ENCODE peak calls at places on chromosomes 2 and 18, in nine cellular contexts. Y, O, W, P, N, M, E, D and C are unnamed samples.

GRCh38 chr18:77369644-77370043 is 120.0 kb downstream of the GALR1 start:
- DNase-seq in W (no peak), N (no peak), D (no peak), O (no peak), M (peak; percentile 42), E (no peak), Y (no peak), P (no peak), C (no peak)

GRCh38 chr2:226782092-226782713 is 17.4 kb downstream of the IRS1 start:
- DNase-seq in M (no peak), E (no peak), N (peak; percentile 49), Y (no peak), O (no peak), P (no peak), D (no peak), W (no peak), C (no peak)

GRCh38 chr2:233840520-233840919 is 13.8 kb downstream of the HJURP start:
- DNase-seq in O (no peak), N (no peak), Y (no peak), W (no peak), M (no peak), P (peak; percentile 25), D (no peak), E (peak; percentile 15), C (no peak)

GRCh38 chr18:57455576-57456129 is 20.5 kb downstream of the ONECUT2 start:
- DNase-seq in E (no peak), W (no peak), Y (no peak), D (no peak), O (no peak), N (no peak), P (no peak), M (no peak), C (peak; percentile 68)

GRCh38 chr2:8407332-8407731 is 274.5 kb upstream of the ID2 start:
- DNase-seq in W (no peak), E (no peak), M (no peak), O (no peak), P (no peak), N (no peak), D (no peak), Y (no peak), C (no peak)

GRCh38 chr2:100178085-100178788 is 35.8 kb upstream of the AFF3 start:
- DNase-seq in O (peak; percentile 71), D (peak; percentile 69), M (peak; percentile 97), E (peak; percentile 51), P (no peak), W (no peak), N (no peak), Y (no peak), C (peak; percentile 77)

GRCh38 chr18:39441648-39442047 is 1876.0 kb upstream of the CELF4 start:
- DNase-seq in Y (no peak), P (no peak), M (no peak), D (no peak), W (no peak), N (no peak), E (no peak), O (no peak), C (no peak)

GRCh38 chr2:234137400-234138014 is 87.0 kb downstream of the SPP2 start:
- DNase-seq in W (no peak), E (no peak), M (no peak), N (peak; percentile 33), Y (no peak), O (no peak), D (peak; percentile 1), P (no peak), C (no peak)

GRCh38 chr2:9618410-9618809 is 12.4 kb downstream of the YWHAQ start:
- DNase-seq in M (no peak), E (no peak), N (no peak), D (no peak), O (no peak), P (no peak), W (no peak), Y (no peak), C (no peak)

GRCh38 chr18:48408727-48409590 is at the start of gene ZBTB7C:
- DNase-seq in M (peak; percentile 65), N (no peak), O (peak; percentile 83), P (peak; percentile 78), D (no peak), W (no peak), Y (peak; percentile 28), E (peak; percentile 60), C (no peak)

GRCh38 chr18:9210996-9211395 is 74.4 kb downstream of the ANKRD12 start:
- DNase-seq in Y (no peak), W (no peak), E (no peak), N (no peak), D (no peak), P (no peak), O (no peak), M (no peak), C (no peak)

GRCh38 chr2:172270278-172271079 is 156.9 kb upstream of the ITGA6 start:
- DNase-seq in M (peak; percentile 49), N (peak; percentile 32), P (no peak), O (no peak), E (peak; percentile 82), W (no peak), D (no peak), Y (peak; percentile 60), C (no peak)

GRCh38 chr18:32040936-32041335 is 22.3 kb downstream of the RNF125 start:
- DNase-seq in P (no peak), N (no peak), M (no peak), O (no peak), Y (peak; percentile 32), W (no peak), D (no peak), E (no peak), C (no peak)

GRCh38 chr2:148519013-148519412 is 125.5 kb upstream of the EPC2 start:
- DNase-seq in N (no peak), O (no peak), E (no peak), Y (no peak), M (peak; percentile 54), W (no peak), D (no peak), P (no peak), C (no peak)

GRCh38 chr2:9945596-9945995 is 5.9 kb upstream of the GRHL1 start:
- DNase-seq in O (no peak), M (no peak), W (no peak), Y (no peak), D (no peak), E (no peak), P (no peak), N (no peak), C (peak; percentile 83)

GRCh38 chr18:28692337-28692736 is 515.4 kb upstream of the CDH2 start:
- DNase-seq in O (no peak), P (no peak), E (no peak), M (no peak), Y (no peak), W (no peak), N (no peak), D (no peak), C (no peak)

GRCh38 chr18:34710430-34711386 is 610 bp downstream of the DTNA start:
- DNase-seq in P (no peak), W (no peak), E (no peak), Y (no peak), M (no peak), O (peak; percentile 20), D (no peak), N (no peak), C (no peak)

DNA sequence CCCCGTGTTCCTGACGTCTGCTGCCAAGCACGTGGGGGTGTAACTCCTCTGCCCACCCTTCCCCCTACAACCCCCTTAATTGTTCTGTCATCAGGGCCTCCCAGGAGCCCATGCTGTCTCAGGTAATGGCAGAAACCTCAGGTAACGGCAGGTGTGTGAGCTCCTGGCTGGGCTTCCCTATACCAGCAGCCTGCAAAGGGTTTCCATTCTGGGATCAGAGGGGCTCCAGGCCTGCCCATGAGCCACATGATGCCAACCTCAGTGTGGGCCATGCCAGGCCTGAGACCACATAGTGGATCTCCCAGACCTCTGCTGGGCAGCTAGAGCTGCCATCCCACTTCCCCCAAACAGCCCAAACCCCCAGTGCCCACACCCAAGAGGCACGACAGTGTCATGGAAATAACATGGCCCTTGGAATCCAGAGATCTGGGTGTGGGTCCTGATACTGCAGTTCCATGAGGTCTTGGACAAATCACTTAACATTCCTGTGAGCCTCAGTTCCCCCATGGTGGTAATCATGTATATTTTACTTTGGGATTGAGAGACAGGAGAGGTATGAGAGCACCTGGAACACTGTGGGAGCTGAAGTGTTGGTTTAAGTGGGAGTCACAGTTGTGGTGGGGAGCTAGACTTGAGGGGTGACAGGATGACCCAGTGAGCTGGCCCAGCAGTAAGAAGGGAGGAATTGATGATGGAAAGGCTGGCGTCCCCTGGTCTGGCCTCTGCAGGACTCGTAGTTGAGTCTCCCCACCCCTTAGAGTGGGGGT is 59.6 kb downstream of the ATOH8 start:
- DNase-seq in W (no peak), D (no peak), M (no peak), E (no peak), P (no peak), O (no peak), Y (no peak), N (no peak), C (peak; percentile 72)
- TF ChIP-seq POLR2AphosphoS5 in W (no peak), D (no peak), M (no peak), E (no peak), P (no peak), O (no peak), Y (no peak), N (no peak), C (no peak)

DNA sequence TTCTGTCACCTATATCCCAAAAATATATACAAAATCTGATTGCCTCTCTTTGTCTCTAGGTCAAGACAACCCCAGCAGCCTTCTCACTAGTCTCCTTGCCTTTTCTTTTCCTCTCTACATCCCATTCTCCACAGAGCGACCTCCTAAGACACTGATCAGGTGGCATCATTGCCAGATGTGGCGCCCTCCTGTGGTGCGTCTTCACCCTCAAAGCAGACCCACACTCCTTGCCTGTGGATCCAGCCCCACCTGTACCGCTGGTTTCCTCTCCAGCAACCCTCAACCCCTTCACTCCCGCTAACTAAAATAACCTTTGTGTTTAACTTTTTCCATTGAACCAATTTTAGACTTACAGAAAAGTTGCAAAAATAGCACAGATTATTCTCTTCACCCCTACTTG is 273.3 kb downstream of the GLI2 start:
- DNase-seq in P (no peak), W (no peak), M (peak; percentile 78), O (no peak), Y (no peak), E (no peak), N (no peak), D (no peak), C (no peak)
- TF ChIP-seq CTCF in P (no peak), W (no peak), M (peak; percentile 91), O (peak; percentile 46), Y (no peak), E (no peak), N (no peak), D (peak; percentile 84), C (no peak)

GRCh38 chr2:3652896-3653625 is 4.9 kb upstream of the ALLC start:
- DNase-seq in N (no peak), D (no peak), W (no peak), E (no peak), M (no peak), Y (no peak), P (peak; percentile 73), O (no peak), C (no peak)
- H3K4me1 ChIP-seq in N (no peaks in the 10 kb centered on the region), D (peaks cover 12% of the 10 kb centered on the region), W (no peaks in the 10 kb centered on the region), E (peaks cover 8% of the 10 kb centered on the region), M (no peaks in the 10 kb centered on the region), Y (peaks cover 3% of the 10 kb centered on the region), P (peaks cover 15% of the 10 kb centered on the region), O (no peaks in the 10 kb centered on the region), C (peaks cover 19% of the 10 kb centered on the region)

DNA sequence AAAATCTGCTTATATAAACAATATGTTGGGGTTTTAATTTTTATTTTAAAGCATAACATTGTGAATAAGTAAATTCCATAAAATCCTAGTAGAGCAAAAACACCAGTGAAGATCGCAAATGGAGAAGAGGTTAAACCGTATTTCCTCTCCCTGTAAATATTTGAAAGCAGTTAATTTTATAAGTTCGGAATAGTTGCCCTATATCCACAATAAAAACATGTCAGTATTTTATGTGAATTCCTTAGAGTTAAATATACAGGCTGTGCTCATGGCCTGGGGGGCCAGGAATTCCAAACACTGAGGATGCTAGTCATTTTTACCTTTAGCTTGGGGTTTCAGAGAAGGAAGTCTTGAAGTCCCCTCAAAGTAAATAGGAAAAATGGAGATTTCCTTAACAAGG is 135.0 kb downstream of the FIGN start:
- DNase-seq in O (no peak), N (no peak), P (no peak), M (peak; percentile 36), W (no peak), D (no peak), Y (no peak), E (no peak), C (no peak)
- TF ChIP-seq POLR2AphosphoS5 in O (no peak), N (no peak), P (no peak), M (no peak), W (no peak), D (no peak), Y (no peak), E (no peak), C (no peak)